ENCODE peak calls at places on chromosomes 4 and X, in eight cellular contexts. S is cardiac fibroblast, P is spleen, B is PC-3, I is astrocyte of the cerebellum, J is fibroblast of pulmonary artery, O is GM12865, Y is choroid plexus epithelial cell. N is an unnamed sample.
A peak's percentile ranks its signal among the peaks of the same experiment; 100 is the strongest.

GRCh38 chr4:93719552-93719951 is 109.0 kb upstream of the ATOH1 start:
- DNase-seq in I (no peak), P (no peak), O (no peak), Y (no peak), B (peak; percentile 75), J (no peak), S (no peak), N (no peak)

GRCh38 chr4:113350576-113350975 is 301.1 kb downstream of the ANK2 start:
- DNase-seq in P (no peak), S (no peak), O (peak; percentile 41), Y (no peak), I (peak; percentile 16), B (no peak), J (no peak), N (no peak)

GRCh38 chrX:106912864-106913263 is 7.3 kb upstream of the CLDN2 start:
- DNase-seq in P (no peak), Y (peak; percentile 43), I (no peak), J (peak; percentile 44), S (peak; percentile 34), B (peak; percentile 52), O (no peak), N (no peak)

GRCh38 chr4:5722328-5722727 is 11.3 kb downstream of the EVC start:
- DNase-seq in B (peak; percentile 76), P (no peak), Y (no peak), J (no peak), I (no peak), O (no peak), S (no peak), N (no peak)

GRCh38 chrX:151517421-151517820 is 46.1 kb upstream of the PASD1 start:
- DNase-seq in I (no peak), Y (no peak), O (no peak), P (no peak), S (no peak), J (no peak), B (no peak), N (no peak)

GRCh38 chr4:24999392-25000104 is 31.2 kb downstream of the LGI2 start:
- DNase-seq in J (peak; percentile 69), O (no peak), B (no peak), Y (no peak), S (peak; percentile 26), P (no peak), I (no peak), N (no peak)

GRCh38 chrX:154658957-154659356 is 5.6 kb upstream of the CTAG2 start:
- DNase-seq in J (no peak), S (no peak), B (no peak), I (no peak), Y (no peak), O (no peak), P (no peak), N (no peak)

GRCh38 chrX:150365051-150365952 is 2.2 kb downstream of the MAMLD1 start:
- DNase-seq in B (peak; percentile 57), S (peak; percentile 67), P (peak; percentile 87), O (no peak), Y (peak; percentile 63), I (no peak), J (peak; percentile 61), N (no peak)

GRCh38 chr4:36269116-36269515 is 12.3 kb upstream of the DTHD1 start:
- DNase-seq in Y (no peak), S (no peak), B (no peak), O (peak; percentile 27), J (peak; percentile 10), P (no peak), I (no peak), N (no peak)

GRCh38 chrX:153378607-153379006 is 22.5 kb downstream of the PNMA6E start:
- DNase-seq in I (no peak), P (no peak), Y (no peak), J (no peak), S (no peak), B (no peak), O (no peak), N (no peak)

GRCh38 chr4:91325495-91325894 is 978.3 kb upstream of the GRID2 start:
- DNase-seq in O (peak; percentile 15), P (no peak), S (peak; percentile 88), J (peak; percentile 94), Y (peak; percentile 68), I (peak; percentile 81), B (peak; percentile 59), N (no peak)

GRCh38 chrX:87338510-87338909 is 179.1 kb upstream of the KLHL4 start:
- DNase-seq in P (no peak), O (no peak), J (peak; percentile 53), Y (peak; percentile 53), I (peak; percentile 13), S (peak; percentile 52), B (peak; percentile 47), N (no peak)

GRCh38 chr4:184812651-184813181 is 13.1 kb downstream of the ACSL1 start:
- DNase-seq in S (peak; percentile 67), B (peak; percentile 61), I (no peak), Y (peak; percentile 84), O (no peak), P (no peak), J (peak; percentile 83), N (no peak)

GRCh38 chr4:125382995-125383394 is 68.2 kb downstream of the FAT4 start:
- DNase-seq in P (no peak), Y (peak; percentile 38), B (no peak), O (no peak), S (peak; percentile 51), I (peak; percentile 35), J (peak; percentile 33), N (no peak)

GRCh38 chr4:108540536-108540935 is 79.8 kb upstream of the RPL34 start:
- DNase-seq in Y (no peak), P (no peak), B (no peak), O (no peak), S (no peak), I (no peak), J (no peak), N (no peak)

GRCh38 chrX:31609130-31609529 is 537.3 kb upstream of the FTHL17 start:
- DNase-seq in B (peak; percentile 1), I (no peak), Y (peak; percentile 93), P (no peak), O (no peak), J (peak; percentile 92), S (peak; percentile 88), N (peak; percentile 84)

GRCh38 chr4:185011408-185011807 is 6.9 kb upstream of the HELT start:
- DNase-seq in I (no peak), P (no peak), S (peak; percentile 46), Y (no peak), O (no peak), B (peak; percentile 25), J (no peak), N (no peak)

GRCh38 chrX:43349363-43349762 is 306.7 kb upstream of the MAOA start:
- DNase-seq in S (peak; percentile 41), I (no peak), J (peak; percentile 43), P (peak; percentile 22), O (peak; percentile 65), B (peak; percentile 55), Y (peak; percentile 44), N (no peak)
- TF ChIP-seq CTCF in S (peak; percentile 63), I (peak; percentile 61), J (peak; percentile 63), P (peak; percentile 20), O (peak; percentile 60), B (peak; percentile 70), Y (peak; percentile 64), N (peak; percentile 62)

GRCh38 chr4:48116582-48116981 is 17.5 kb downstream of the TXK start:
- DNase-seq in S (no peak), P (no peak), I (no peak), B (no peak), O (no peak), Y (no peak), J (no peak), N (no peak)

GRCh38 chr4:48122756-48123155 is 11.3 kb downstream of the TXK start:
- DNase-seq in J (no peak), S (no peak), B (no peak), P (no peak), I (no peak), O (no peak), Y (no peak), N (no peak)

GRCh38 chr4:48121180-48121579 is 12.9 kb downstream of the TXK start:
- DNase-seq in B (peak; percentile 73), Y (no peak), S (no peak), J (no peak), O (no peak), I (no peak), P (no peak), N (no peak)

GRCh38 chr4:48118081-48118480 is 16.0 kb downstream of the TXK start:
- DNase-seq in P (no peak), Y (no peak), J (peak; percentile 39), B (no peak), I (no peak), S (no peak), O (no peak), N (no peak)

GRCh38 chr4:48120132-48120531 is 13.9 kb downstream of the TXK start:
- DNase-seq in O (no peak), J (no peak), B (no peak), I (no peak), Y (no peak), S (no peak), P (no peak), N (no peak)
- H3K4me3 ChIP-seq in O (no peak overlapping the region), J (no peak overlapping the region), B (no peak overlapping the region), I (no peak overlapping the region), Y (no peak overlapping the region), S (no peak overlapping the region), P (no peak overlapping the region), N (no peak overlapping the region)

GRCh38 chrX:39145859-39146258 is 344.6 kb downstream of the MID1IP1 start:
- DNase-seq in I (no peak), Y (no peak), O (no peak), B (no peak), P (no peak), S (no peak), J (no peak), N (no peak)

GRCh38 chrX:39150210-39150609 is 349.0 kb downstream of the MID1IP1 start:
- DNase-seq in B (no peak), P (no peak), Y (no peak), O (no peak), I (no peak), S (no peak), J (no peak), N (no peak)

GRCh38 chrX:39152106-39152649 is 350.9 kb downstream of the MID1IP1 start:
- DNase-seq in I (no peak), Y (peak; percentile 4), J (no peak), P (peak; percentile 81), B (peak; percentile 33), S (peak; percentile 4), O (peak; percentile 40), N (no peak)

GRCh38 chrX:39150621-39151020 is 349.4 kb downstream of the MID1IP1 start:
- DNase-seq in O (no peak), Y (no peak), I (no peak), J (no peak), P (no peak), S (no peak), B (no peak), N (no peak)

DNA sequence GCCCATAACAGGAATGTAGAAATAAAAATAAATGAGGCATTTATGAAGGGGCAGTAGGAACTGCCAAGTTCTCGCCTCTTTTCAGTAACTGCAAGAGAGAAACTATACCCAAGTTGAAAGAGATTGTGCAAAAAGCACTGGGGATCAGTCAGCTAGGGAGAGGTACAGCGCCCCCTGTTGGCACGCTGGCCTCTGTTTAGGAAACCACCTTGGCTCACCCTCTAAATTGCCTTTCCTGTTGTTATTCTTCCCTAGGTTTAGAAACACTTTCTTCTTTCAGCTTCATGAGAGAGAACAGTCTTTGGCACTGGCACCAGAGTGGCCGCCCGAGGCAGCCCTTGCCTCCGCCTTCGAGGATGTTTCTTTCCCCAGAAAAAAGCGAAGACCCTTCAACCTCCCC is 348.5 kb downstream of the MID1IP1 start:
- DNase-seq in Y (peak; percentile 50), I (no peak), J (peak; percentile 61), S (peak; percentile 70), B (peak; percentile 64), O (peak; percentile 68), P (peak; percentile 90), N (peak; percentile 11)
- TF ChIP-seq CTCF in Y (peak; percentile 69), I (peak; percentile 67), J (peak; percentile 72), S (peak; percentile 76), B (peak; percentile 74), O (peak; percentile 67), P (peak; percentile 44), N (peak; percentile 75)

GRCh38 chrX:120014354-120015129 is 62.9 kb downstream of the RHOXF2B start:
- DNase-seq in P (no peak), S (no peak), B (no peak), J (no peak), O (no peak), Y (no peak), I (no peak), N (no peak)
- H3K4me3 ChIP-seq in P (no peak overlapping the region), S (no peak overlapping the region), B (no peak overlapping the region), J (no peak overlapping the region), O (no peak overlapping the region), Y (no peak overlapping the region), I (no peak overlapping the region), N (no peak overlapping the region)

N was measured in AG09309.